ENCODE peak calls at places on chromosomes 11 and 22, in four cellular contexts. N is uterus, M is smooth muscle cell of the brain vasculature, S is colonic mucosa. C is an unnamed sample.

GRCh38 chr11:125071831-125072209 is 8.7 kb downstream of the SLC37A2 start:
- DNase-seq in N (no peak), M (no peak), S (no peak), C (no peak)

GRCh38 chr22:49670610-49671330 is 156.9 kb downstream of the BRD1 start:
- DNase-seq in N (no peak), M (no peak), S (no peak), C (no peak)

GRCh38 chr11:26228778-26229177 is 103.2 kb upstream of the ANO3 start:
- DNase-seq in N (no peak), M (no peak), S (no peak), C (no peak)

GRCh38 chr11:66363805-66364535 is 7.6 kb downstream of the SLC29A2 start:
- DNase-seq in N (no peak), M (no peak), S (peak), C (peak)

GRCh38 chr11:123241874-123242538 is 47.0 kb upstream of the CLMP start:
- DNase-seq in N (no peak), M (no peak), S (no peak), C (no peak)

GRCh38 chr11:12377106-12377823 is at the start of gene PARVA:
- DNase-seq in N (peak), M (no peak), S (peak), C (peak)

GRCh38 chr22:37126383-37126782 is 16.9 kb upstream of the TMPRSS6 start:
- DNase-seq in N (no peak), M (no peak), S (no peak), C (no peak)

GRCh38 chr22:18977824-18978425 is 41.8 kb upstream of the PRODH start:
- DNase-seq in N (no peak), M (no peak), S (no peak), C (no peak)

GRCh38 chr11:9446230-9446629 is 14.6 kb upstream of the ZNF143 start:
- DNase-seq in N (no peak), M (no peak), S (no peak), C (no peak)

GRCh38 chr11:65421204-65422103 is 1.1 kb upstream of the NEAT1 start:
- DNase-seq in N (peak), M (peak), S (peak), C (peak)

GRCh38 chr11:76598426-76598839 is 72.1 kb downstream of the LRRC32 start:
- DNase-seq in N (peak), M (no peak), S (no peak), C (peak)

GRCh38 chr11:47595029-47595428 is 818 bp upstream of the C1QTNF4 start:
- DNase-seq in N (no peak), M (no peak), S (no peak), C (no peak)

GRCh38 chr22:29375436-29376076 is 12.8 kb downstream of the AP1B1 start:
- DNase-seq in N (no peak), M (no peak), S (no peak), C (no peak)

GRCh38 chr11:69086152-69086551 is 37.4 kb downstream of the TPCN2 start:
- DNase-seq in N (peak), M (no peak), S (no peak), C (no peak)

GRCh38 chr11:74611369-74611861 is 19.0 kb downstream of the POLD3 start:
- DNase-seq in N (no peak), M (no peak), S (no peak), C (peak)

GRCh38 chr11:77046060-77046501 is 11.9 kb downstream of the B3GNT6 start:
- DNase-seq in N (peak), M (no peak), S (peak), C (peak)

GRCh38 chr11:43866969-43867368 is 13.7 kb upstream of the ALKBH3 start:
- DNase-seq in N (no peak), M (no peak), S (no peak), C (no peak)

GRCh38 chr11:79067355-79067685 is 373.5 kb downstream of the TENM4 start:
- DNase-seq in N (no peak), M (no peak), S (no peak), C (no peak)

GRCh38 chr11:14793546-14793945 is 98.5 kb downstream of the CYP2R1 start:
- DNase-seq in N (no peak), M (no peak), S (no peak), C (no peak)

GRCh38 chr22:27349456-27349855 is 452.1 kb downstream of the MN1 start:
- DNase-seq in N (no peak), M (no peak), S (no peak), C (no peak)

GRCh38 chr11:59053387-59053786 is 32.7 kb upstream of the GLYATL1B start:
- DNase-seq in N (peak), M (peak), S (peak), C (peak)

GRCh38 chr11:7688238-7688826 is 15.0 kb upstream of the CYB5R2 start:
- DNase-seq in N (no peak), M (no peak), S (no peak), C (no peak)

GRCh38 chr11:113664981-113665710 is 41.0 kb downstream of the TMPRSS5 start:
- DNase-seq in N (no peak), M (no peak), S (peak), C (peak)

GRCh38 chr11:111444040-111444439 is 65.0 kb upstream of the POU2AF1 start:
- DNase-seq in N (no peak), M (no peak), S (no peak), C (no peak)

GRCh38 chr22:31919730-31920129 is 24.6 kb upstream of the YWHAH start:
- DNase-seq in N (no peak), M (no peak), S (no peak), C (no peak)

C was measured in HT-29.